ENCODE peak calls at places on chromosomes 5 and 9, in eight cellular contexts. C is foreskin fibroblast; O is cardiac muscle cell; J is GM06990; F is CD8-positive, alpha-beta T cell; A is epithelial cell of esophagus; V is cardiac fibroblast; N is left ventricle myocardium inferior. T is an unnamed sample.

GRCh38 chr9:116027511-116027910 is 126.1 kb upstream of the PAPPA start:
- DNase-seq in C (peak), O (peak), J (no peak), F (no peak), A (peak), V (peak), N (no peak), T (no peak)

GRCh38 chr9:126523621-126524111 is 90.1 kb upstream of the LMX1B start:
- DNase-seq in C (no peak), O (no peak), J (no peak), F (peak), A (no peak), V (no peak), N (no peak), T (no peak)

GRCh38 chr5:41625571-41625970 is 115.2 kb upstream of the PLCXD3 start:
- DNase-seq in C (no peak), O (no peak), J (no peak), F (no peak), A (no peak), V (no peak), N (no peak), T (no peak)

GRCh38 chr5:104267282-104268015 is 704.9 kb upstream of the NUDT12 start:
- DNase-seq in C (no peak), O (no peak), J (no peak), F (no peak), A (no peak), V (no peak), N (no peak), T (no peak)

GRCh38 chr9:80797841-80798688 is 891.3 kb downstream of the TLE1 start:
- DNase-seq in C (peak), O (peak), J (no peak), F (no peak), A (no peak), V (no peak), N (peak), T (no peak)

GRCh38 chr9:108444400-108445358 is 411.1 kb downstream of the ACTL7B start:
- DNase-seq in C (peak), O (peak), J (no peak), F (no peak), A (peak), V (peak), N (no peak), T (no peak)

GRCh38 chr9:131841765-131842318 is 102.0 kb upstream of the RAPGEF1 start:
- DNase-seq in C (no peak), O (no peak), J (no peak), F (no peak), A (no peak), V (no peak), N (no peak), T (no peak)

GRCh38 chr9:2053883-2054845 is 39.0 kb downstream of the SMARCA2 start:
- DNase-seq in C (peak), O (peak), J (peak), F (peak), A (no peak), V (peak), N (no peak), T (peak)

GRCh38 chr9:97511762-97512429 is 10.4 kb downstream of the TMOD1 start:
- DNase-seq in C (no peak), O (no peak), J (no peak), F (no peak), A (peak), V (no peak), N (no peak), T (no peak)

GRCh38 chr9:93156475-93157008 is 22.5 kb upstream of the NINJ1 start:
- DNase-seq in C (no peak), O (no peak), J (peak), F (no peak), A (no peak), V (no peak), N (no peak), T (peak)

GRCh38 chr5:21642321-21642720 is 1210.8 kb downstream of the CDH12 start:
- DNase-seq in C (no peak), O (no peak), J (no peak), F (no peak), A (no peak), V (no peak), N (no peak), T (no peak)

GRCh38 chr5:17217421-17218352 is at the start of gene BASP1:
- DNase-seq in C (peak), O (peak), J (peak), F (no peak), A (peak), V (peak), N (peak), T (no peak)

GRCh38 chr9:127767909-127768331 is 10.5 kb downstream of the SH2D3C start:
- DNase-seq in C (no peak), O (peak), J (no peak), F (no peak), A (no peak), V (no peak), N (no peak), T (no peak)

GRCh38 chr9:129607026-129607397 is 13.9 kb downstream of the C9orf50 start:
- DNase-seq in C (no peak), O (no peak), J (no peak), F (no peak), A (no peak), V (no peak), N (no peak), T (no peak)

GRCh38 chr5:157253547-157253946 is 12.4 kb upstream of the CYFIP2 start:
- DNase-seq in C (peak), O (peak), J (no peak), F (no peak), A (peak), V (peak), N (no peak), T (no peak)

GRCh38 chr9:97109194-97109811 is 70.4 kb upstream of the CTSV start:
- DNase-seq in C (peak), O (peak), J (peak), F (no peak), A (peak), V (peak), N (no peak), T (peak)

GRCh38 chr5:142108432-142109355 is at the start of gene NDFIP1:
- DNase-seq in C (peak), O (peak), J (peak), F (peak), A (peak), V (peak), N (peak), T (no peak)

GRCh38 chr5:132219289-132219970 is 8.2 kb downstream of the P4HA2 start:
- DNase-seq in C (no peak), O (no peak), J (no peak), F (no peak), A (no peak), V (no peak), N (no peak), T (no peak)

GRCh38 chr5:50665091-50665490 is 1.3 kb upstream of the PARP8 start:
- DNase-seq in C (no peak), O (no peak), J (no peak), F (no peak), A (no peak), V (no peak), N (no peak), T (no peak)

GRCh38 chr9:714675-715074 is 126.8 kb upstream of the DMRT1 start:
- DNase-seq in C (no peak), O (no peak), J (no peak), F (no peak), A (no peak), V (no peak), N (no peak), T (no peak)

GRCh38 chr5:173907686-173908371 is 19.7 kb downstream of the CPEB4 start:
- DNase-seq in C (no peak), O (no peak), J (no peak), F (no peak), A (peak), V (peak), N (no peak), T (no peak)

GRCh38 chr5:143025971-143026370 is 255.8 kb downstream of the ARHGAP26 start:
- DNase-seq in C (no peak), O (no peak), J (no peak), F (no peak), A (no peak), V (peak), N (no peak), T (no peak)

GRCh38 chr5:15951126-15951525 is 228.5 kb downstream of the MARCHF11 start:
- DNase-seq in C (no peak), O (no peak), J (no peak), F (no peak), A (no peak), V (no peak), N (no peak), T (no peak)

GRCh38 chr5:131661931-131662330 is 26.9 kb upstream of the RAPGEF6 start:
- DNase-seq in C (no peak), O (no peak), J (no peak), F (no peak), A (no peak), V (peak), N (no peak), T (no peak)

GRCh38 chr5:140674211-140674610 is 835 bp upstream of the DND1 start:
- DNase-seq in C (no peak), O (no peak), J (no peak), F (no peak), A (no peak), V (no peak), N (no peak), T (no peak)

GRCh38 chr9:99127372-99128132 is 22.6 kb downstream of the TGFBR1 start:
- DNase-seq in C (peak), O (no peak), J (peak), F (no peak), A (peak), V (peak), N (no peak), T (no peak)

GRCh38 chr5:169352901-169353300 is 52.0 kb upstream of the SLIT3 start:
- DNase-seq in C (no peak), O (no peak), J (no peak), F (no peak), A (no peak), V (no peak), N (no peak), T (no peak)

GRCh38 chr5:181205735-181206401 is 872 bp upstream of the TRIM7 start:
- DNase-seq in C (no peak), O (peak), J (no peak), F (no peak), A (peak), V (no peak), N (no peak), T (no peak)
- H3K4me3 ChIP-seq in C (peak), O (peak), J (peak), F (peak), A (peak), V (no peak), N (peak), T (peak)

DNA sequence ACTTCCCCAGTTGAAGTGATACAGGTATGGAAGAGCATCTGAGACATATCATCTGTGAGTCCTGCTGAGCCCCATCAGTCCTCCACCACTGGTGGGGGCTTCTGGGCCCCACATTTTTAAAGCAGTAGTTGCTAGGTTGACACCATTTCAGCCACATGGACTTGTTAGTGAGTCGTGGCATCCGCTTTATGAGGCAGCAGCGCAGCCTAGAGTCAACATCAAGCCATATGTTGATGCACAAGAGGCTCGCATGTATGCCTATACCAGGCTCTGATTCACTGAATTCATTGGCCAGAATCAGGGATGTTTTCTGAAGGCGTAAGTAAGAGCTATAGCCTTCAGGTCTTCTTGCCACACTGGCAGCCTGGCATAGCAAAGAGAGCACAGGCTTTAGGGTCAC is 26.8 kb downstream of the ZNF346 start:
- DNase-seq in C (no peak), O (no peak), J (no peak), F (no peak), A (peak), V (no peak), N (no peak), T (no peak)
- TF ChIP-seq CTCF in C (no peak), O (no peak), J (no peak), F (no peak), A (no peak), V (no peak), N (no peak), T (no peak)

DNA sequence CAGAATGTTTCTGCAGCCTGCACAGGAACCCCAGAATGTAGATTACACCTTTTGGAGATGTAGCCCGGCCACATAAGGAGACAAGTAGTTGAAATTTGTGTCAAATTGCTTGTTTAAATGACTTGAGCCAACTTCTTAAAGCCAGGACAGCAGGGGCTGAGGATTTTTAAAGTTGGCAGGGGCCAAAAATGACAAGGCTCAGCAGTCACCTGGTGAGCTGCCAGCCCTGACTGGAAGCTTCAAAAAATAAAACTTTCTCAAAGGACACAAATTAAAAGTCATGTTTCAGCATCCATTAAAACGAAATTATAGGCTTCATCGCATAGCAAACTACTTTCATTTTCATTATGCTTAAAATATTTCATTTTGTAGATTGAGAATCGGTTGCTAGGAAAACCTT is 340.3 kb upstream of the WWC1 start:
- DNase-seq in C (no peak), O (no peak), J (no peak), F (no peak), A (no peak), V (no peak), N (no peak), T (no peak)
- H3K4me3 ChIP-seq in C (no peak), O (no peak), J (peak), F (no peak), A (no peak), V (no peak), N (peak), T (no peak)

DNA sequence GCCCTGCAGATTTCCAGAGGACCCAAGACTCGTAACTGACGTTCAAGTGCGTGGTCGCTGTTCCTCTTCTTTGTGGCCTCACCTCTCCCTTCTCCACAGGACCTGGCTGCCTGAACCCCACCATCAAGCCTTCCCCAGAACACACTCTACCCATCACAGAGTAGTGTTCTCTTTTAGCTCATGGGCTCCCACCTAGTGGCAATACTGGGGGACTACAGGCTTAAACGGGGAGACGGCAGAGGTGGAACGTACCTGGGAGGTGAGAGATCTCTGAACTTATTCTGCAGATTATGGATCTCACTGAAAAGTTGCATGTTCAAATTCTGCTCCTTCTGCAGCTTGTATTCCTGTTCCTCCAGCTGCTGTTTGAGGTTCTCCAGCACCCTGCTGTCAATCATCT is 140.8 kb downstream of the CDK5RAP2 start:
- DNase-seq in C (no peak), O (peak), J (peak), F (no peak), A (peak), V (peak), N (no peak), T (no peak)
- TF ChIP-seq CTCF in C (peak), O (peak), J (peak), F (peak), A (peak), V (peak), N (peak), T (peak)

DNA sequence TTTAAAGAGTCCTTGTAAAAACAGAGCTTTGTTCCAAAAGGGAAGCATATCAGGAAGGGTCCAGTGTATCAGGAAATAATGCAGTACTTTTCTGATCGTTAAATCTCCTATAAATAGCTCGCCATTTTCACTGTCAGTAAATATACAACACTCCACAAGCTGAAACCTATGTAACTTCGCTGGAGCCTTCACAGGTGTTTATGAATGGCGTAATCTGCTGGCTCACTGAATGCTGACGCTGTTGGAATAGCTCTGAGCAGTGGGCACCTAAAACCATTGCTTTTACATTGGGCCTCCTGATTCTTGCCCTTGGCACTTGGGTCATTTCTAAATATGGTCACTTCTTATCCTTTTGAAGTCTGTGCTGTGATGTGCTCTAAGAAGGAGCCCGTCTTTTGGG is 4.3 kb downstream of the SHC3 start:
- DNase-seq in C (no peak), O (no peak), J (no peak), F (no peak), A (no peak), V (no peak), N (no peak), T (no peak)
- H3K4me3 ChIP-seq in C (no peak), O (no peak), J (no peak), F (no peak), A (no peak), V (no peak), N (no peak), T (no peak)

GRCh38 chr9:124284237-124284831 is 26.6 kb downstream of the NEK6 start:
- DNase-seq in C (no peak), O (peak), J (no peak), F (no peak), A (no peak), V (no peak), N (peak), T (no peak)
- TF ChIP-seq CTCF in C (no peak), O (no peak), J (no peak), F (no peak), A (no peak), V (no peak), N (no peak), T (no peak)

GRCh38 chr5:66057239-66057638 is 86.9 kb upstream of the SREK1 start:
- DNase-seq in C (no peak), O (no peak), J (no peak), F (no peak), A (no peak), V (no peak), N (no peak), T (no peak)
- H3K4me3 ChIP-seq in C (no peak), O (no peak), J (no peak), F (no peak), A (no peak), V (no peak), N (no peak), T (no peak)

DNA sequence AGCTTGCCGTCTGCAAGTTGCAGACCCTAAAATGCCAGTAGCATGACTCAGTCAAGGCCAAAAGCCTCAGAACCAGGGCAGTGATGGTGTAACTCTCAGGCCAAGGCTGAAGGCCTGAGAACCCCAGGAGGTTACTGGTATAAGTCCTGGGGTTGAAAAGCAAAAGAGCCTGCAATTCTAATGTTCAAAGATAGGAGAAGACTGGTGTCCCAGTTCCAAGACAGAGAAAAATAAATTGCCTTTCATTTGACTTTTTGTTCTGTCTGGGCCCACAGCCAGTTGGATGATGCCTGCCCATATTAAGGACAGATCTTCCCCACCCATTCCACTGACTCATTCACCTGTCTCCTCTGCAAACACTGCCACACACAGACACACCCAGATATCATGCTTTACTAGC is 673.2 kb downstream of the CDH18 start:
- DNase-seq in C (no peak), O (no peak), J (no peak), F (no peak), A (peak), V (no peak), N (no peak), T (no peak)
- TF ChIP-seq CTCF in C (no peak), O (no peak), J (no peak), F (no peak), A (peak), V (no peak), N (no peak), T (no peak)